ENCODE peak calls at places on chromosomes 13 and 19, in four cellular contexts. A is WTC11, R is fibroblast of pulmonary artery, D is mucosa of descending colon. X is an unnamed sample.
A peak's percentile ranks its signal among the peaks of the same experiment; 100 is the strongest.

GRCh38 chr19:50330365-50331078 is 1.3 kb upstream of the KCNC3 start:
- DNase-seq in A (peak; percentile 96), R (peak; percentile 16), D (peak; percentile 79), X (no peak)

GRCh38 chr19:1173845-1174809 is at the start of gene SBNO2:
- DNase-seq in A (peak; percentile 96), R (peak; percentile 90), D (peak; percentile 95), X (peak; percentile 51)

GRCh38 chr19:6108721-6109633 is 1.3 kb downstream of the RFX2 start:
- DNase-seq in A (peak; percentile 36), R (peak; percentile 75), D (peak; percentile 76), X (peak; percentile 24)

GRCh38 chr19:43560687-43561086 is 14.6 kb downstream of the XRCC1 start:
- DNase-seq in A (peak; percentile 23), R (no peak), D (no peak), X (no peak)

GRCh38 chr19:17488593-17489391 is 18.5 kb downstream of the SLC27A1 start:
- DNase-seq in A (peak; percentile 99), R (peak; percentile 34), D (peak; percentile 94), X (peak; percentile 76)

GRCh38 chr19:18751571-18751970 is 39.5 kb downstream of the COMP start:
- DNase-seq in A (no peak), R (no peak), D (no peak), X (no peak)

GRCh38 chr13:51955281-51955771 is 55.9 kb downstream of the ATP7B start:
- DNase-seq in A (no peak), R (no peak), D (peak; percentile 62), X (peak; percentile 53)

GRCh38 chr13:95547531-95548167 is 4.9 kb upstream of the CLDN10 start:
- DNase-seq in A (no peak), R (no peak), D (no peak), X (no peak)

GRCh38 chr19:16188521-16188920 is 3.3 kb downstream of the FAM32A start:
- DNase-seq in A (no peak), R (no peak), D (no peak), X (no peak)

GRCh38 chr13:28792992-28793391 is 27.1 kb upstream of the MTUS2 start:
- DNase-seq in A (no peak), R (peak; percentile 76), D (no peak), X (no peak)

GRCh38 chr13:50690020-50690419 is 153.5 kb downstream of the DLEU7 start:
- DNase-seq in A (no peak), R (no peak), D (no peak), X (no peak)

GRCh38 chr13:43329702-43330101 is 306.3 kb downstream of the DNAJC15 start:
- DNase-seq in A (no peak), R (no peak), D (no peak), X (no peak)

GRCh38 chr13:64819081-64819480 is 2411.1 kb downstream of the PCDH9 start:
- DNase-seq in A (no peak), R (peak; percentile 30), D (no peak), X (peak; percentile 2)

GRCh38 chr19:13974073-13974472 is 21.8 kb downstream of the DCAF15 start:
- DNase-seq in A (peak; percentile 84), R (peak; percentile 23), D (peak; percentile 68), X (peak; percentile 93)

GRCh38 chr19:38666662-38667448 is 19.4 kb downstream of the ACTN4 start:
- DNase-seq in A (no peak), R (peak; percentile 85), D (peak; percentile 38), X (peak; percentile 82)

GRCh38 chr19:55623130-55623868 is 1.1 kb downstream of the ZNF784 start:
- DNase-seq in A (no peak), R (no peak), D (no peak), X (no peak)

GRCh38 chr13:51785592-51786424 is 18.2 kb downstream of the DHRS12 start:
- DNase-seq in A (no peak), R (peak; percentile 51), D (peak; percentile 40), X (no peak)

GRCh38 chr13:62704795-62705329 is 1289.2 kb upstream of the PCDH20 start:
- DNase-seq in A (no peak), R (no peak), D (no peak), X (no peak)

GRCh38 chr13:31485183-31485582 is 254.1 kb upstream of the RXFP2 start:
- DNase-seq in A (no peak), R (peak; percentile 76), D (no peak), X (peak; percentile 15)

GRCh38 chr19:40646564-40647254 is 43.7 kb downstream of the NUMBL start:
- DNase-seq in A (no peak), R (no peak), D (no peak), X (peak; percentile 62)

GRCh38 chr19:49932041-49932451 is 2.7 kb upstream of the NUP62 start:
- DNase-seq in A (no peak), R (no peak), D (no peak), X (peak; percentile 88)

GRCh38 chr13:106566682-106567420 is 1.1 kb downstream of the ARGLU1 start:
- DNase-seq in A (peak; percentile 37), R (peak; percentile 62), D (peak; percentile 64), X (peak; percentile 46)

GRCh38 chr13:110409581-110409992 is 102.5 kb downstream of the COL4A2 start:
- DNase-seq in A (no peak), R (peak; percentile 88), D (no peak), X (peak; percentile 44)

GRCh38 chr13:33249066-33249465 is 36.5 kb downstream of the STARD13 start:
- DNase-seq in A (no peak), R (peak; percentile 63), D (no peak), X (peak; percentile 40)

GRCh38 chr19:45715139-45715538 is 15.6 kb downstream of the FBXO46 start:
- DNase-seq in A (no peak), R (no peak), D (no peak), X (no peak)

GRCh38 chr19:38266070-38266469 is 1.7 kb downstream of the SPINT2 start:
- DNase-seq in A (no peak), R (no peak), D (no peak), X (peak; percentile 58)

GRCh38 chr13:20182231-20182846 is 10.4 kb downstream of the GJB2 start:
- DNase-seq in A (peak; percentile 46), R (peak; percentile 86), D (peak; percentile 43), X (peak; percentile 70)

GRCh38 chr19:49718991-49719390 is 28.1 kb downstream of the CPT1C start:
- DNase-seq in A (no peak), R (no peak), D (no peak), X (no peak)

GRCh38 chr13:55199132-55199531 is 1941.6 kb upstream of the PRR20A start:
- DNase-seq in A (no peak), R (no peak), D (no peak), X (peak; percentile 0)

GRCh38 chr19:32464279-32464678 is 58.7 kb downstream of the DPY19L3 start:
- DNase-seq in A (no peak), R (peak; percentile 36), D (no peak), X (peak; percentile 32)

DNA sequence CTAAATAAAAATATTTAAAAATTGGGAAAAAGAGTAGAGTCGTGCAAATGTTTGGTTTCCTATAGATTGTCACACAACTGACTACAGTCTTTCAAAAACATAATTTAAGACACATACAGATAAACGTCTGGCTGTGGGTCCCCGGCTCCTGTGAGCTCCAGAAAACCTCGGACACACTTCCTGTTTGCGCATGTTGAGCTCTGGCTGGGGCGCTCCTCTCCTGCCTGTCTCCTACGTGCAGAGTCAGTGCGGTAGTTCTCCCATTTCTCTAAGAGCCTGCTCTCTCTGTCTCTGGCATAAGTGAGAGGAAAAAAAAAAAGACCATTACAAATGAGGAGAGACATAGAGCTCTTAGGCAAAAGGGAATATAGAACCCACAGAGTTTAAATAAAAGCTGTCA is 128.2 kb upstream of the OBI1 start:
- DNase-seq in A (no peak), R (peak; percentile 3), D (no peak), X (no peak)
- TF ChIP-seq CTCF in A (no peak), R (no peak), D (no peak), X (no peak)

GRCh38 chr13:90974249-90974954 is 373.1 kb upstream of the MIR17HG start:
- DNase-seq in A (no peak), R (no peak), D (no peak), X (no peak)

DNA sequence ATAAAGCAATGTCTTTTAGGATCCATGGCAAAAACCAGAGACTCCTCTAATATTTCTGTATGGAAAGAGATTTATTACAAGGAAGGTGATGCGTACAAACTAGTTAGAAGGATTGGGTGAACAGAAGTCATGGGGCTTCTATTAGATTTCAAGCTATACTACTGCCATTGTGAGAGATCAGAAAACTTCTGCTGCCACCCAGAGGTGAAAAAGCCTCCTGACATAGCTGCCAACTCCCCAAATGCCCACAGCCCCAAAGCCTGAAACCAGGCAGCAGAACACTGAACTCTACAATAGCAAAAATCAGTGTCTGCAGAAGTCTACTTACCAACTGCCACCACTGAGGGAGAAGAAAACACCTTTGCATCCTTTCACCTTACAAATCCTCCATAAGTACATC is 379.0 kb upstream of the MIR17HG start:
- DNase-seq in A (peak; percentile 52), R (peak; percentile 10), D (no peak), X (peak; percentile 29)
- TF ChIP-seq CTCF in A (peak; percentile 37), R (peak; percentile 22), D (no peak), X (peak; percentile 69)

GRCh38 chr19:42176990-42177685 is 40.3 kb downstream of the DEDD2 start:
- DNase-seq in A (peak; percentile 85), R (peak; percentile 72), D (peak; percentile 66), X (peak; percentile 34)

GRCh38 chr19:42179501-42179817 is 38.0 kb downstream of the DEDD2 start:
- DNase-seq in A (no peak), R (no peak), D (no peak), X (no peak)

GRCh38 chr19:42177686-42178019 is 39.8 kb downstream of the DEDD2 start:
- DNase-seq in A (no peak), R (no peak), D (no peak), X (no peak)

GRCh38 chr19:42176649-42176989 is 40.9 kb downstream of the DEDD2 start:
- DNase-seq in A (no peak), R (no peak), D (no peak), X (no peak)

DNA sequence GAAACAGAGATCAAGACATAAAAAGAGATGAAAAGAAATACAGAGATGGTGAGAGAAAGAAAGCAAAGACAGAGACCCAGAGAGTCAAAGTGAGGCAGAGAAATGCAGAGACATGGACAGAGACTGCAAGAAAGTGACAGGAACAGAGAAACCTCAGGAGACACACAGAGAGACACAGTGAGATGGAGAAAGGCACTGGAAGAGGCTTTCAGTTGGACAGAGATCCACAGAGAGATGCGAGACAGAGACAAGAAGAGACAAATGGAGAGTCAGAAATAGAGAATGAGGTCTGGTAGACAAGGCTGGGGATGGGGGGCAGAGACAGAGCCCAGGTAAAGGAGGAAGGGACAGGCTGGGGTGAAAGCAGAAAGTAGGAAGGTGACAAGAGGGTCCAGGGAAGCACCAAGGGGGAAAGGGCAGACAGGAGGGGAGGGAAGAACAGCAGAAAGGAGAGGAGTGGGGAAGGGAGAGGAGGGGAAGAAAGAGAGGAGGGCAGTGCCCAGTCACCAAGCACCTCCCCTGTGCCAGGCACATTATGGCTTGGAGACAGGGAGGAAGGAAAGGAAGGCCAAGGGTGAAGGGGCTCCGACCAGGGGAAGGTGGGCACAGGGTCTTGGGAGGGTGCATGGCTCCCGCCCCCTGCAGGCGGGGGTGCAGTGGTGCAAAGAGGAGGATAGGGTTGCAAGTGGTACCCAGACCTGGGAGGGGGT is 38.5 kb downstream of the DEDD2 start:
- DNase-seq in A (peak; percentile 73), R (no peak), D (no peak), X (no peak)
- TF ChIP-seq CTCF in A (peak; percentile 60), R (peak; percentile 42), D (no peak), X (peak; percentile 46)

GRCh38 chr19:47641891-47642485 is 33.1 kb downstream of the BICRA start:
- DNase-seq in A (no peak), R (peak; percentile 31), D (no peak), X (peak; percentile 30)

GRCh38 chr19:47643281-47643680 is 34.3 kb downstream of the BICRA start:
- DNase-seq in A (no peak), R (no peak), D (no peak), X (no peak)

GRCh38 chr19:47644743-47645499 is 36.0 kb downstream of the BICRA start:
- DNase-seq in A (no peak), R (peak; percentile 18), D (no peak), X (no peak)

GRCh38 chr19:47646924-47647323 is 38.0 kb downstream of the BICRA start:
- DNase-seq in A (no peak), R (no peak), D (no peak), X (no peak)

GRCh38 chr19:47644199-47644598 is 35.3 kb downstream of the BICRA start:
- DNase-seq in A (no peak), R (no peak), D (no peak), X (no peak)
- TF ChIP-seq CTCF in A (no peak), R (no peak), D (no peak), X (no peak)

X was measured in bronchial epithelial cell.